ENCODE peak calls at places on chromosomes 7 and 10, in four cellular contexts. I, Z, P and F are unnamed samples.

GRCh38 chr10:113031147-113031546 is 81.1 kb downstream of the TCF7L2 start:
- DNase-seq in P (no peak), I (no peak), Z (no peak), F (no peak)

GRCh38 chr10:30438016-30438850 is 4.2 kb downstream of the MAP3K8 start:
- DNase-seq in Z (no peak), I (peak), P (peak), F (no peak)

GRCh38 chr10:56508562-56508961 is 147.5 kb upstream of the ZWINT start:
- DNase-seq in I (no peak), P (no peak), Z (no peak), F (no peak)

GRCh38 chr10:51804861-51805260 is 105.5 kb upstream of the CSTF2T start:
- DNase-seq in P (no peak), Z (no peak), I (no peak), F (no peak)

GRCh38 chr10:110147961-110148360 is 59.4 kb upstream of the MXI1 start:
- DNase-seq in I (no peak), P (no peak), Z (no peak), F (no peak)

GRCh38 chr10:86365346-86366032 is 1.1 kb downstream of the GRID1 start:
- DNase-seq in Z (no peak), P (no peak), I (no peak), F (no peak)

GRCh38 chr10:132599712-132600111 is 62.1 kb downstream of the INPP5A start:
- DNase-seq in P (no peak), Z (no peak), I (no peak), F (no peak)

GRCh38 chr7:2041496-2042367 is 191.0 kb downstream of the MAD1L1 start:
- DNase-seq in P (no peak), Z (no peak), I (no peak), F (no peak)

GRCh38 chr10:94349327-94349726 is 13.4 kb downstream of the NOC3L start:
- DNase-seq in Z (peak), I (no peak), P (no peak), F (no peak)

GRCh38 chr7:17520941-17521340 is 222.5 kb downstream of the AHR start:
- DNase-seq in P (no peak), Z (no peak), I (no peak), F (no peak)

GRCh38 chr10:119501690-119502089 is 40.8 kb downstream of the RGS10 start:
- DNase-seq in P (no peak), Z (no peak), I (no peak), F (no peak)

GRCh38 chr7:113209449-113210203 is 91.3 kb upstream of the SMIM30 start:
- DNase-seq in I (no peak), P (no peak), Z (no peak), F (no peak)

GRCh38 chr10:69570050-69570816 is 3.0 kb downstream of the NEUROG3 start:
- DNase-seq in I (no peak), Z (no peak), P (no peak), F (no peak)

GRCh38 chr7:2006231-2006771 is 226.4 kb downstream of the MAD1L1 start:
- DNase-seq in Z (no peak), I (no peak), P (no peak), F (no peak)

GRCh38 chr10:77207182-77208165 is 430.1 kb downstream of the KCNMA1 start:
- DNase-seq in P (no peak), I (no peak), Z (no peak), F (no peak)

GRCh38 chr7:152383341-152384234 is 52.2 kb downstream of the KMT2C start:
- DNase-seq in I (peak), Z (peak), P (no peak), F (no peak)

GRCh38 chr10:34495938-34496337 is 319.2 kb downstream of the PARD3 start:
- DNase-seq in I (peak), Z (peak), P (no peak), F (no peak)

GRCh38 chr10:28250782-28251181 is 52.1 kb downstream of the MPP7 start:
- DNase-seq in Z (peak), P (peak), I (peak), F (no peak)

GRCh38 chr7:92750961-92751360 is 85.4 kb downstream of the CDK6 start:
- DNase-seq in P (no peak), I (no peak), Z (peak), F (no peak)

GRCh38 chr7:15219758-15220157 is 317.2 kb upstream of the DGKB start:
- DNase-seq in Z (no peak), I (no peak), P (no peak), F (no peak)

GRCh38 chr7:100152937-100153666 is 4.4 kb downstream of the LAMTOR4 start:
- DNase-seq in Z (no peak), P (no peak), I (no peak), F (no peak)

DNA sequence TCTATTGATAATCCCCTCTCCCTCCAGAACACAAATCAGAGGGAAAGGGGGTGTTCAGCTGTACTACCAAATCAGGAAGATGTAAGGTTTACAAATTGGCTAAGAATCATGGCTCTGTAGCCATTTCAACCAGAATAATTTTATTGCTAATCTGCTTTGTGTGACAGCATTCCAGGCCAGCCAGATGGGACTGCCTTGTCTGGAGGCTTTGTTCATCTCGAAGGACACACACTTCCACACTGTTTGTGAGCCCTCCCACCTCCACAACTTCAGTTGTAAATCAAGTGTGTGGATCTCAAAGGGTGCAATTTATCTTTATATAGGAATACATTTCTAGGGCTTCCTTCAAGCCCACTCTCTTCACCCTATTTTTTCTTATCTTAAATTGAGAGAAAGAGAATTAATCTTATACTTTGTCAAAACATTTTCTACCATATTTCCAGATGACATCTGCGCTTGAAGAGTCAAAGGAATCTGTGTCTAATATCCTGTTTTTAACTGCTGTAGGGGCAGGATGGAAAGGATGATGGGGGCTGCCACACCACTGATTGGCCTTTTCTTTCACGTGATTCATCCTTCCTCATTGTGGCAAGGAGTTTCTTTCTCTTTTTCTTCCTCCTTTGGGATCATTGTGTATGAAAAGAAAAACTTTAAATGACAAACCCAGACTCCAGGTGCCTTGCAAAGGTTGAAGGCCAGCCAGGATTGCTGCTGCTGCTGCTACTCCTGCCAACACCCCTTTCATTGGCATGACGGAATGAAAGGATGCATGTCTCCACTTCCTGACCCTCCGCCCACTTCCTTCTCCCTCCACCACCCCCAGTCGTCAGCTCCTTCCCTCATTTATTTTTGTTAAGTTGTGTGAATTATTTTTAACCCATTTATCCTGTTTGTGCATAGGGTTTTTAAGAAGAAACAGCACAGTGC is 6.7 kb upstream of the OIT3 start:
- DNase-seq in Z (no peak), P (no peak), I (no peak), F (no peak)
- TF ChIP-seq CEBPB in Z (no peak), P (no peak), I (no peak), F (no peak)

GRCh38 chr7:50476953-50477625 is 26.9 kb upstream of the FIGNL1 start:
- DNase-seq in P (no peak), I (no peak), Z (no peak), F (no peak)

GRCh38 chr7:50474382-50475155 is 24.4 kb upstream of the FIGNL1 start:
- DNase-seq in I (no peak), Z (no peak), P (no peak), F (no peak)

GRCh38 chr7:50477640-50478039 is 27.5 kb upstream of the FIGNL1 start:
- DNase-seq in Z (no peak), I (no peak), P (peak), F (no peak)

GRCh38 chr7:50473531-50473930 is 23.4 kb upstream of the FIGNL1 start:
- DNase-seq in Z (no peak), I (no peak), P (no peak), F (no peak)

DNA sequence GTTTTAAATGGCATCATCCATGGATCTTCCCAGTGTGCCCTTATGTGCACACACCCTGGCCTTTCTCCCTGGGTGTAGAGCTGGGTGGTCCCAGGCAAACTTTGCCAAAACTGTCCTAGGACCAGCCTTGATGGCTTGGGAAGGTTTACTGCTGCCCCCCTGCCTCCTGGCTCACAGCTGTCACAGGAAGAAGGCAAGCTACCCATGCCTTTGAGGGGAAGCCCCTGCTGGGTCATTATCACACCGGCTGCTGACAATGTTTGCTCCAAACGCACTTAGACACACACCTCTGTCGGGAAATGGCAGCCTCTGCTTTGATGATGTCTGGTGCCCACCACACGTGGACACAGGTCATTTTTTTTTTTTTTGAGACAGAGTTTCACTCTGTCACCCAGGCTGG is 25.2 kb upstream of the FIGNL1 start:
- DNase-seq in I (no peak), P (no peak), Z (no peak), F (no peak)
- TF ChIP-seq ESRRA in I (no peak), P (no peak), Z (no peak), F (no peak)

GRCh38 chr7:111014074-111014473 is 76.9 kb upstream of the LRRN3 start:
- DNase-seq in Z (no peak), I (no peak), P (no peak), F (no peak)
- TF ChIP-seq CEBPB in Z (no peak), I (peak), P (peak), F (no peak)

GRCh38 chr10:6299234-6299633 is 96.5 kb downstream of the PFKFB3 start:
- DNase-seq in Z (peak), P (peak), I (peak), F (no peak)

GRCh38 chr10:6300784-6301180 is 98.0 kb downstream of the PFKFB3 start:
- DNase-seq in P (no peak), Z (no peak), I (no peak), F (no peak)

GRCh38 chr10:6299743-6300105 is 97.0 kb downstream of the PFKFB3 start:
- DNase-seq in Z (no peak), P (no peak), I (no peak), F (no peak)

GRCh38 chr10:6300106-6300783 is 97.5 kb downstream of the PFKFB3 start:
- DNase-seq in I (no peak), P (no peak), Z (peak), F (peak)

DNA sequence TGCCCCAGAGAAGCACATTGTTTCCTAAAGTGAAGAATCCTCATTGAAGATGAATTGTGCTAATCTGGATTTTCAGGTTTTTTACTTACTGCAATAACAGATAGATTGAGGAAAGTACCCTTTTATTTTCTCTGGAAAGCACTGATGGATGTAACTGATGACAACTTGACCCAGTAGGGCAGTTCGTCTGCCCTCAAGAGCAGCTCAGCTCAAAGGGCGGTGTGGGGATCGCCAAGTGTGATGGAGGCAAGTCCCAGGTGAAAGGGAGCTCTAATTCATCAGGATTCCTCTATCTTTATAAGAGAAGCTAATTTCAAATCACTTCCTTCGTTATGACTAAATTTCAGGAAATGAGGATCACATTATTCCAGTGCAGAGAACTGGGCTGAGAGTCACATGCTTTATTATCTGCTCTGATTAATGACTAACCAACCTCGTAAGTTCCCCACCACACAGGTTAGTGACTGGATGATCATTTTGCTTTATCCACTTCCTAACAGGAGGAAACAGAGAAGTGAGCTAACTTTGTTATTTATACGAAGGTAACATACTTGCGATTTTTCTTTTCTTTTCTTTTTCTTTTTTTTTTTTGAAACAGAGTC is 98.9 kb downstream of the PFKFB3 start:
- DNase-seq in P (no peak), Z (no peak), I (no peak), F (no peak)
- TF ChIP-seq ESRRA in P (no peak), Z (no peak), I (no peak), F (no peak)

GRCh38 chr10:4830546-4830945 is 4.5 kb downstream of the AKR1E2 start:
- DNase-seq in Z (no peak), P (no peak), I (no peak), F (no peak)
- TF ChIP-seq CEBPB in Z (no peak), P (no peak), I (no peak), F (no peak)

DNA sequence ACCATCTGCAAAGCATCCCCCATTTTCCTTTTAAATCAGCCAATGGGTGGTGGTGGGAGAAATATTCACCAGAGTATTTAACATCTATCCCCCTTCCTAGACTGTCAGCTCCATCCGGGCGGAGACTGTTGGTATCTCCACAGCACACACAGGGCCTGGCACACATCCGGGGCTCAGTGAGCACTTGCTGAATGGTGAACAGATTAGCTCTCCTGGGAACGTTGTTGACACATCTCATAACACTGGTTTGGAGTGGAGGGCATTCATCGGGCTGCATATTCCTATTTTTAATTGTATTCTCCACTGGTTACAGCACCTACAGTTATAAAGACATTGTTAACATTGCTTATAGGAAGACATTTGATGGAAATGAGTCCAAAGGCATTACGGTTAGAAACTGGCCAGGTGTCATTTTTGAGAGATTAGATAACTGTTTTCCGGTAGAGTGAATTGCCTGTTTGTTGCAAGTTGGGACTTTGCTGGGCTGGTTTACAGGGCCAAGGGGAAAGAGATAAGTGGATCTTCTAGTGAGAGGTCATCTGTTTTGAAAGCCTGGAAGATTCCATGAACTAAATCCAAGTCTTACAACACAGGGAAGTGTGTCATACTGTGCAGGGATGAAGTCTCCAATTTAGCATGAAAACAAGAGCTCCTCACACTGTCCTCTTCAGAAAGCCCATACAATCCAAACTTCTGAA is 101.8 kb downstream of the EGFR start:
- DNase-seq in P (no peak), Z (no peak), I (peak), F (no peak)
- TF ChIP-seq ESRRA in P (no peak), Z (no peak), I (no peak), F (no peak)

GRCh38 chr7:128865303-128865702 is 2.6 kb downstream of the ATP6V1F start:
- DNase-seq in P (no peak), Z (no peak), I (no peak), F (no peak)

GRCh38 chr7:128861957-128862570 is 592 bp upstream of the ATP6V1F start:
- DNase-seq in P (no peak), I (peak), Z (no peak), F (no peak)

GRCh38 chr7:128865996-128866877 is 3.6 kb downstream of the ATP6V1F start:
- DNase-seq in Z (no peak), P (no peak), I (no peak), F (no peak)

GRCh38 chr7:128862571-128863432 is at the start of gene ATP6V1F:
- DNase-seq in I (peak), P (peak), Z (peak), F (peak)

DNA sequence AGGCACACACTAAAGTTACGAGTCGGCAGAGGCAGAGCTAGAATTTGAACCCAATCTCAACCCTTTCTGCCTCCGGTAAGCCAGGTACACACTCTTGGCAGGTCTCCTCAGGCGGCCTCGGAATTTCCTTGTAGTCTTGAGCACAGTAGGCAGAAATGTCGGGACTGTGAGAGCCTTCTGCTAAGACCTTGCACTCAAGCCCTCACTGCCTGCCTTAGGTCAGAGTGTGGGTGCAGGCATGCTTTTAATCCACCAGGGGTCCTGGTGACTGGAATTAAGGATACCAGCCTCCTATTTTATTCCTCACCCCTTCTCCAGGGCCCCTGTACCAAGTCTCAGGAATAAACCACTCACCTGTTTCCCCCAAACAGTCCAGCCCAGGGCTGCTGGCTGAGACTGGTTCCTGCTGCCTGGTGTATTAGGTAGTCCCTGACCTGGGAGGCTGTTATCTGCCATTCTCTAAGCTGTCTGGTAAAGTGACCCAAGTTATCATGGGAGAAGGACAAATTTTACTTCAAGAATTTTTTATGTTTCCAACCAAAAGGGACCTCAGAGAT is 855 bp downstream of the ATP6V1F start:
- DNase-seq in I (peak), Z (peak), P (peak), F (no peak)
- TF ChIP-seq CEBPB in I (no peak), Z (no peak), P (no peak), F (no peak)

GRCh38 chr7:99013266-99014112 is 130.4 kb downstream of the SMURF1 start:
- DNase-seq in P (no peak), Z (no peak), I (no peak), F (no peak)

GRCh38 chr7:99012722-99013121 is 131.2 kb downstream of the SMURF1 start:
- DNase-seq in P (no peak), Z (no peak), I (no peak), F (no peak)

GRCh38 chr7:99010281-99010680 is 131.9 kb downstream of the TRRAP start:
- DNase-seq in Z (no peak), P (no peak), I (no peak), F (no peak)

GRCh38 chr7:99011341-99011705 is 132.6 kb downstream of the SMURF1 start:
- DNase-seq in Z (no peak), I (no peak), P (no peak), F (no peak)

GRCh38 chr7:99011706-99012404 is 132.1 kb downstream of the SMURF1 start:
- DNase-seq in Z (no peak), P (no peak), I (no peak), F (no peak)
- TF ChIP-seq ESRRA in Z (no peak), P (no peak), I (no peak), F (no peak)